ENCODE peak calls at places on chromosomes 12 and 14, in nine cellular contexts. One of them, this sample, is unnamed.

GRCh38 chr14:50399251-50400032 is 2.8 kb upstream of the CDKL1 start:
- DNase-seq in activated T-cell treated with anti-CD3 and anti-CD28 coated beads for 24 hours: no peak
- DNase-seq in HT-29: peak; percentile 25
- DNase-seq in NCI-H460: peak; percentile 36
- DNase-seq in AG09309: no peak
- DNase-seq in T-cell: no peak
- DNase-seq in dorsolateral prefrontal cortex: no peak
- DNase-seq in left ventricle myocardium superior: no peak
- DNase-seq in activated B cell treated with CpG ODN at 0.5 μM for 24 hours: no peak
- DNase-seq in this sample: no peak

GRCh38 chr12:27424631-27425230 is 21.8 kb upstream of the SMCO2 start:
- DNase-seq in activated T-cell treated with anti-CD3 and anti-CD28 coated beads for 24 hours: no peak
- DNase-seq in HT-29: peak; percentile 72
- DNase-seq in NCI-H460: peak; percentile 32
- DNase-seq in AG09309: peak; percentile 67
- DNase-seq in T-cell: no peak
- DNase-seq in dorsolateral prefrontal cortex: no peak
- DNase-seq in left ventricle myocardium superior: no peak
- DNase-seq in activated B cell treated with CpG ODN at 0.5 μM for 24 hours: no peak
- DNase-seq in this sample: no peak

GRCh38 chr14:53539489-53540126 is 386.5 kb upstream of the DDHD1 start:
- DNase-seq in activated T-cell treated with anti-CD3 and anti-CD28 coated beads for 24 hours: peak; percentile 24
- DNase-seq in HT-29: peak; percentile 92
- DNase-seq in NCI-H460: peak; percentile 59
- DNase-seq in AG09309: peak; percentile 55
- DNase-seq in T-cell: no peak
- DNase-seq in dorsolateral prefrontal cortex: peak; percentile 79
- DNase-seq in left ventricle myocardium superior: peak; percentile 75
- DNase-seq in activated B cell treated with CpG ODN at 0.5 μM for 24 hours: peak; percentile 48
- DNase-seq in this sample: no peak

GRCh38 chr14:89543420-89543790 is 126.4 kb upstream of the FOXN3 start:
- DNase-seq in activated T-cell treated with anti-CD3 and anti-CD28 coated beads for 24 hours: no peak
- DNase-seq in HT-29: no peak
- DNase-seq in NCI-H460: no peak
- DNase-seq in AG09309: no peak
- DNase-seq in T-cell: no peak
- DNase-seq in dorsolateral prefrontal cortex: no peak
- DNase-seq in left ventricle myocardium superior: no peak
- DNase-seq in activated B cell treated with CpG ODN at 0.5 μM for 24 hours: no peak
- DNase-seq in this sample: no peak

GRCh38 chr14:67622675-67623074 is 3.0 kb downstream of the ARG2 start:
- DNase-seq in activated T-cell treated with anti-CD3 and anti-CD28 coated beads for 24 hours: no peak
- DNase-seq in HT-29: no peak
- DNase-seq in NCI-H460: no peak
- DNase-seq in AG09309: peak; percentile 50
- DNase-seq in T-cell: no peak
- DNase-seq in dorsolateral prefrontal cortex: peak; percentile 69
- DNase-seq in left ventricle myocardium superior: no peak
- DNase-seq in activated B cell treated with CpG ODN at 0.5 μM for 24 hours: no peak
- DNase-seq in this sample: no peak

GRCh38 chr12:47237751-47238211 is 158.0 kb upstream of the AMIGO2 start:
- DNase-seq in activated T-cell treated with anti-CD3 and anti-CD28 coated beads for 24 hours: no peak
- DNase-seq in HT-29: no peak
- DNase-seq in NCI-H460: no peak
- DNase-seq in AG09309: no peak
- DNase-seq in T-cell: no peak
- DNase-seq in dorsolateral prefrontal cortex: no peak
- DNase-seq in left ventricle myocardium superior: no peak
- DNase-seq in activated B cell treated with CpG ODN at 0.5 μM for 24 hours: no peak
- DNase-seq in this sample: no peak

GRCh38 chr14:82419933-82420332 is 886.3 kb upstream of the SEL1L start:
- DNase-seq in activated T-cell treated with anti-CD3 and anti-CD28 coated beads for 24 hours: no peak
- DNase-seq in HT-29: no peak
- DNase-seq in NCI-H460: no peak
- DNase-seq in AG09309: no peak
- DNase-seq in T-cell: no peak
- DNase-seq in dorsolateral prefrontal cortex: no peak
- DNase-seq in left ventricle myocardium superior: no peak
- DNase-seq in activated B cell treated with CpG ODN at 0.5 μM for 24 hours: no peak
- DNase-seq in this sample: no peak

GRCh38 chr14:21109377-21110260 is 8.8 kb downstream of the TMEM253 start:
- DNase-seq in activated T-cell treated with anti-CD3 and anti-CD28 coated beads for 24 hours: no peak
- DNase-seq in HT-29: no peak
- DNase-seq in NCI-H460: no peak
- DNase-seq in AG09309: no peak
- DNase-seq in T-cell: no peak
- DNase-seq in dorsolateral prefrontal cortex: no peak
- DNase-seq in left ventricle myocardium superior: no peak
- DNase-seq in activated B cell treated with CpG ODN at 0.5 μM for 24 hours: no peak
- DNase-seq in this sample: no peak

GRCh38 chr14:57057803-57058202 is 210.9 kb downstream of the EXOC5 start:
- DNase-seq in activated T-cell treated with anti-CD3 and anti-CD28 coated beads for 24 hours: no peak
- DNase-seq in HT-29: no peak
- DNase-seq in NCI-H460: no peak
- DNase-seq in AG09309: no peak
- DNase-seq in T-cell: no peak
- DNase-seq in dorsolateral prefrontal cortex: no peak
- DNase-seq in left ventricle myocardium superior: no peak
- DNase-seq in activated B cell treated with CpG ODN at 0.5 μM for 24 hours: no peak
- DNase-seq in this sample: no peak

GRCh38 chr12:9331218-9331626 is 123.0 kb upstream of the PZP start:
- DNase-seq in activated T-cell treated with anti-CD3 and anti-CD28 coated beads for 24 hours: peak; percentile 67
- DNase-seq in HT-29: peak; percentile 71
- DNase-seq in NCI-H460: peak; percentile 17
- DNase-seq in AG09309: no peak
- DNase-seq in T-cell: peak; percentile 45
- DNase-seq in dorsolateral prefrontal cortex: peak; percentile 61
- DNase-seq in left ventricle myocardium superior: peak; percentile 78
- DNase-seq in activated B cell treated with CpG ODN at 0.5 μM for 24 hours: peak; percentile 65
- DNase-seq in this sample: peak; percentile 80

GRCh38 chr12:62919827-62920226 is 15.1 kb downstream of the PPM1H start:
- DNase-seq in activated T-cell treated with anti-CD3 and anti-CD28 coated beads for 24 hours: no peak
- DNase-seq in HT-29: peak; percentile 33
- DNase-seq in NCI-H460: no peak
- DNase-seq in AG09309: peak; percentile 41
- DNase-seq in T-cell: no peak
- DNase-seq in dorsolateral prefrontal cortex: peak; percentile 74
- DNase-seq in left ventricle myocardium superior: peak; percentile 28
- DNase-seq in activated B cell treated with CpG ODN at 0.5 μM for 24 hours: no peak
- DNase-seq in this sample: no peak

GRCh38 chr14:28609228-28609828 is 157.3 kb upstream of the FOXG1 start:
- DNase-seq in activated T-cell treated with anti-CD3 and anti-CD28 coated beads for 24 hours: no peak
- DNase-seq in HT-29: peak; percentile 69
- DNase-seq in NCI-H460: peak; percentile 65
- DNase-seq in AG09309: no peak
- DNase-seq in T-cell: no peak
- DNase-seq in dorsolateral prefrontal cortex: peak; percentile 78
- DNase-seq in left ventricle myocardium superior: peak; percentile 27
- DNase-seq in activated B cell treated with CpG ODN at 0.5 μM for 24 hours: no peak
- DNase-seq in this sample: no peak

GRCh38 chr12:54018608-54018984 is 9.6 kb upstream of the HOXC6 start:
- DNase-seq in activated T-cell treated with anti-CD3 and anti-CD28 coated beads for 24 hours: no peak
- DNase-seq in HT-29: no peak
- DNase-seq in NCI-H460: no peak
- DNase-seq in AG09309: no peak
- DNase-seq in T-cell: no peak
- DNase-seq in dorsolateral prefrontal cortex: no peak
- DNase-seq in left ventricle myocardium superior: no peak
- DNase-seq in activated B cell treated with CpG ODN at 0.5 μM for 24 hours: no peak
- DNase-seq in this sample: no peak

GRCh38 chr14:103597623-103598372 is 31.2 kb upstream of the KLC1 start:
- DNase-seq in activated T-cell treated with anti-CD3 and anti-CD28 coated beads for 24 hours: no peak
- DNase-seq in HT-29: no peak
- DNase-seq in NCI-H460: no peak
- DNase-seq in AG09309: peak; percentile 57
- DNase-seq in T-cell: no peak
- DNase-seq in dorsolateral prefrontal cortex: peak; percentile 88
- DNase-seq in left ventricle myocardium superior: peak; percentile 46
- DNase-seq in activated B cell treated with CpG ODN at 0.5 μM for 24 hours: no peak
- DNase-seq in this sample: no peak

GRCh38 chr12:65742481-65742971 is 81.8 kb upstream of the HMGA2 start:
- DNase-seq in activated T-cell treated with anti-CD3 and anti-CD28 coated beads for 24 hours: no peak
- DNase-seq in HT-29: no peak
- DNase-seq in NCI-H460: no peak
- DNase-seq in AG09309: no peak
- DNase-seq in T-cell: no peak
- DNase-seq in dorsolateral prefrontal cortex: peak; percentile 51
- DNase-seq in left ventricle myocardium superior: peak; percentile 31
- DNase-seq in activated B cell treated with CpG ODN at 0.5 μM for 24 hours: no peak
- DNase-seq in this sample: no peak

GRCh38 chr12:69136931-69137613 is 102.3 kb upstream of the CPSF6 start:
- DNase-seq in activated T-cell treated with anti-CD3 and anti-CD28 coated beads for 24 hours: no peak
- DNase-seq in HT-29: no peak
- DNase-seq in NCI-H460: no peak
- DNase-seq in AG09309: no peak
- DNase-seq in T-cell: no peak
- DNase-seq in dorsolateral prefrontal cortex: no peak
- DNase-seq in left ventricle myocardium superior: no peak
- DNase-seq in activated B cell treated with CpG ODN at 0.5 μM for 24 hours: no peak
- DNase-seq in this sample: no peak

GRCh38 chr12:103011974-103012763 is 54.7 kb downstream of the ASCL1 start:
- DNase-seq in activated T-cell treated with anti-CD3 and anti-CD28 coated beads for 24 hours: no peak
- DNase-seq in HT-29: no peak
- DNase-seq in NCI-H460: no peak
- DNase-seq in AG09309: no peak
- DNase-seq in T-cell: no peak
- DNase-seq in dorsolateral prefrontal cortex: no peak
- DNase-seq in left ventricle myocardium superior: no peak
- DNase-seq in activated B cell treated with CpG ODN at 0.5 μM for 24 hours: no peak
- DNase-seq in this sample: no peak

GRCh38 chr14:64728856-64729255 is 24.6 kb downstream of the PLEKHG3 start:
- DNase-seq in activated T-cell treated with anti-CD3 and anti-CD28 coated beads for 24 hours: no peak
- DNase-seq in HT-29: no peak
- DNase-seq in NCI-H460: no peak
- DNase-seq in AG09309: no peak
- DNase-seq in T-cell: no peak
- DNase-seq in dorsolateral prefrontal cortex: peak; percentile 35
- DNase-seq in left ventricle myocardium superior: no peak
- DNase-seq in activated B cell treated with CpG ODN at 0.5 μM for 24 hours: no peak
- DNase-seq in this sample: no peak

GRCh38 chr12:114631242-114631641 is 52.7 kb downstream of the TBX3 start:
- DNase-seq in activated T-cell treated with anti-CD3 and anti-CD28 coated beads for 24 hours: no peak
- DNase-seq in HT-29: no peak
- DNase-seq in NCI-H460: no peak
- DNase-seq in AG09309: no peak
- DNase-seq in T-cell: no peak
- DNase-seq in dorsolateral prefrontal cortex: no peak
- DNase-seq in left ventricle myocardium superior: no peak
- DNase-seq in activated B cell treated with CpG ODN at 0.5 μM for 24 hours: no peak
- DNase-seq in this sample: no peak

This sample was measured in CD4-positive, alpha-beta T cell.